ENCODE peak calls at places on chromosomes 6 and 20, in five cellular contexts. K, C, D, T and F are unnamed samples.

GRCh38 chr6:158978752-158979151 is 21.2 kb downstream of the RSPH3 start:
- DNase-seq in K (peak; percentile 14), C (no peak), D (peak; percentile 34), T (no peak), F (peak; percentile 65)

GRCh38 chr6:77467038-77467437 is 3.7 kb upstream of the HTR1B start:
- DNase-seq in K (no peak), C (no peak), D (peak; percentile 55), T (no peak), F (no peak)

GRCh38 chr6:17311595-17312311 is 30.6 kb downstream of the RBM24 start:
- DNase-seq in K (peak; percentile 25), C (no peak), D (peak; percentile 37), T (no peak), F (peak; percentile 76)

GRCh38 chr20:50346372-50347347 is 156.0 kb downstream of the CEBPB start:
- DNase-seq in K (peak; percentile 79), C (peak; percentile 70), D (peak; percentile 93), T (no peak), F (peak; percentile 89)

GRCh38 chr20:35558981-35559693 is 17.3 kb downstream of the ERGIC3 start:
- DNase-seq in K (no peak), C (no peak), D (no peak), T (no peak), F (no peak)

GRCh38 chr6:86723729-86724128 is 213.6 kb upstream of the HTR1E start:
- DNase-seq in K (no peak), C (no peak), D (no peak), T (no peak), F (peak; percentile 14)

GRCh38 chr6:70110128-70111022 is 192.5 kb downstream of the COL9A1 start:
- DNase-seq in K (no peak), C (no peak), D (no peak), T (no peak), F (peak; percentile 16)

GRCh38 chr20:63177134-63177784 is 38.7 kb downstream of the YTHDF1 start:
- DNase-seq in K (no peak), C (peak; percentile 36), D (no peak), T (no peak), F (no peak)

GRCh38 chr6:68045193-68045592 is 589.9 kb upstream of the ADGRB3 start:
- DNase-seq in K (no peak), C (no peak), D (no peak), T (no peak), F (no peak)

GRCh38 chr6:93684339-93684738 is 265.0 kb upstream of the EPHA7 start:
- DNase-seq in K (no peak), C (no peak), D (no peak), T (no peak), F (no peak)

GRCh38 chr6:156883497-156884252 is 106.5 kb downstream of the ARID1B start:
- DNase-seq in K (no peak), C (no peak), D (no peak), T (no peak), F (no peak)

GRCh38 chr6:156689656-156690055 is 87.5 kb upstream of the ARID1B start:
- DNase-seq in K (no peak), C (no peak), D (no peak), T (no peak), F (no peak)

GRCh38 chr6:2807342-2808090 is 34.1 kb downstream of the SERPINB1 start:
- DNase-seq in K (no peak), C (no peak), D (no peak), T (no peak), F (no peak)

GRCh38 chr6:34924831-34925613 is 36.0 kb downstream of the ANKS1A start:
- DNase-seq in K (no peak), C (no peak), D (no peak), T (no peak), F (no peak)

GRCh38 chr20:5513975-5514516 is 197.3 kb upstream of the PROKR2 start:
- DNase-seq in K (peak; percentile 67), C (no peak), D (peak; percentile 72), T (no peak), F (peak; percentile 31)

GRCh38 chr6:25107218-25107617 is 171.5 kb upstream of the RIPOR2 start:
- DNase-seq in K (no peak), C (no peak), D (no peak), T (no peak), F (no peak)

GRCh38 chr6:139161169-139161568 is 26.3 kb downstream of the HECA start:
- DNase-seq in K (peak; percentile 32), C (no peak), D (peak; percentile 43), T (no peak), F (peak; percentile 27)

GRCh38 chr6:1792989-1793388 is 183.3 kb downstream of the FOXC1 start:
- DNase-seq in K (peak; percentile 31), C (peak; percentile 6), D (peak; percentile 46), T (no peak), F (no peak)

GRCh38 chr6:99146716-99147115 is 199.0 kb upstream of the FBXL4 start:
- DNase-seq in K (no peak), C (no peak), D (no peak), T (no peak), F (no peak)

GRCh38 chr6:155311076-155311475 is 3.2 kb downstream of the TFB1M start:
- DNase-seq in K (no peak), C (no peak), D (no peak), T (no peak), F (peak; percentile 62)